ENCODE peak calls at places on chromosomes 12 and 14, in seven cellular contexts. R is ovary, J is IMR-90, U is suprapubic skin, M is A549, Q is esophagus squamous epithelium, D is GM12892. Z is an unnamed sample.

GRCh38 chr14:63564318-63564717 is 21.1 kb upstream of the PPP2R5E start:
- DNase-seq in M (no peak), D (no peak), R (no peak), Q (no peak), U (no peak), J (no peak), Z (peak)

GRCh38 chr14:69625299-69626131 is 14.1 kb downstream of the SUSD6 start:
- DNase-seq in R (no peak), M (no peak), D (peak), U (peak), Q (no peak), J (peak), Z (peak)

GRCh38 chr14:29806124-29806517 is 121.5 kb downstream of the PRKD1 start:
- DNase-seq in M (no peak), Q (no peak), D (no peak), U (no peak), J (no peak), R (no peak), Z (no peak)

GRCh38 chr14:92553456-92553855 is 39.9 kb downstream of the RIN3 start:
- DNase-seq in U (no peak), Q (no peak), R (peak), M (peak), D (no peak), J (peak), Z (no peak)

GRCh38 chr14:30980980-30981379 is 44.5 kb upstream of the AP4S1 start:
- DNase-seq in D (no peak), R (no peak), Q (no peak), U (no peak), J (no peak), M (no peak), Z (no peak)

GRCh38 chr12:65918057-65918456 is 93.8 kb downstream of the HMGA2 start:
- DNase-seq in D (no peak), R (no peak), M (no peak), J (no peak), Q (no peak), U (no peak), Z (no peak)

GRCh38 chr12:71636704-71637115 is 26.9 kb downstream of the ZFC3H1 start:
- DNase-seq in J (peak), U (no peak), M (peak), R (no peak), Q (no peak), D (no peak), Z (no peak)

GRCh38 chr12:132651444-132652100 is 33.0 kb downstream of the P2RX2 start:
- DNase-seq in Q (no peak), R (no peak), D (no peak), M (no peak), U (no peak), J (no peak), Z (no peak)

GRCh38 chr12:85425926-85426325 is 145.9 kb downstream of the ALX1 start:
- DNase-seq in Q (no peak), U (no peak), M (no peak), J (no peak), R (no peak), D (no peak), Z (no peak)

GRCh38 chr12:115817399-115817798 is 460.1 kb downstream of the MED13L start:
- DNase-seq in U (no peak), Q (no peak), R (no peak), D (no peak), M (peak), J (no peak), Z (no peak)

GRCh38 chr14:32940066-32940651 is 1.5 kb downstream of the NPAS3 start:
- DNase-seq in Q (no peak), D (no peak), J (no peak), U (no peak), R (no peak), M (no peak), Z (no peak)

GRCh38 chr12:113422030-113422900 is at the start of gene SDSL:
- DNase-seq in M (peak), U (peak), Q (no peak), J (peak), D (peak), R (peak), Z (peak)

GRCh38 chr14:90894241-90894640 is 78.0 kb upstream of the TTC7B start:
- DNase-seq in M (no peak), U (no peak), D (no peak), J (no peak), Q (no peak), R (no peak), Z (no peak)

GRCh38 chr12:1810931-1811280 is 9.5 kb upstream of the LRTM2 start:
- DNase-seq in Q (no peak), D (no peak), U (no peak), J (no peak), R (no peak), M (no peak), Z (no peak)

GRCh38 chr12:1811948-1812291 is 8.4 kb upstream of the LRTM2 start:
- DNase-seq in D (no peak), M (no peak), R (no peak), U (no peak), J (no peak), Q (no peak), Z (no peak)

GRCh38 chr12:1811281-1811947 is 9.0 kb upstream of the LRTM2 start:
- DNase-seq in M (no peak), U (no peak), R (no peak), D (no peak), J (peak), Q (no peak), Z (no peak)

GRCh38 chr12:1814266-1814665 is 6.1 kb upstream of the LRTM2 start:
- DNase-seq in D (no peak), R (no peak), U (no peak), Q (no peak), M (no peak), J (no peak), Z (no peak)

DNA sequence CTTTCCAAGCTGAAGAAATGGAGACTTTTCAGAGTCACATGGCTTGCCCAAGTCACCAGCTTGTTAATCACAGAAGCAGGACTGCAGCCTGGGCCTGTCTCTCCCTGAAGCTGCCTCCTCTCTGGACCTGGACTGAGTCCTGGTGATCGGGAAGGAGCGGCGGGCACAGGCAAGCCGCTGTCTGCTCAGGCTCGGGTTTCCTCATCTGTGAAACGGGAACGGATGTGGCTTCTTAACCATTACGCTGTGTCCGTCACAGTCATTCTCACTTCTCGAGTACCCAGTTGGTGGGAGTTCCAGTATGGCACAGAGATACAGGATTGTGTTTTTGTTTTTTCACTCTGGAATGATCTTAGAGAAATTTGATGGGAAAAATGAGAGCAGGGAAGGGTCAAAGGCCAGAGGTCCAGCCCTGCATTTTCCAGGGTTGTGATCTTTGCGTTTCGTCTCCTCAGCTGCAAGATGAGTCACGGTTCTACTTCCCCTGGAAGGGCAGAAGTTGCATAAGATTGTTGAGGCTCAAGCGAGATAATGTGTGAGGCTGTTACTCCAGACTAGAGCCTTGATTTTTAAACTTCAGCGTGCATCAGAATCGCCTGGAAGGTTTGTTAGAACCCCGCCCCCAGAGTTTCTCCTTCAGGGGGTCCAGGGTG is 7.6 kb upstream of the LRTM2 start:
- DNase-seq in U (no peak), M (no peak), Q (no peak), J (peak), D (no peak), R (no peak), Z (no peak)
- TF ChIP-seq POLR2A in U (no peak), M (no peak), Q (no peak), J (no peak), D (no peak), R (no peak), Z (no peak)

GRCh38 chr12:46384451-46385301 is 12.1 kb upstream of the SLC38A2 start:
- DNase-seq in M (no peak), Q (no peak), J (no peak), D (no peak), R (no peak), U (no peak), Z (no peak)

GRCh38 chr12:46382974-46383653 is 10.5 kb upstream of the SLC38A2 start:
- DNase-seq in J (peak), D (peak), U (peak), R (peak), Q (peak), M (peak), Z (peak)

GRCh38 chr12:46385439-46385838 is 12.9 kb upstream of the SLC38A2 start:
- DNase-seq in R (no peak), M (no peak), U (no peak), J (no peak), D (no peak), Q (no peak), Z (no peak)

GRCh38 chr12:46382425-46382973 is 9.9 kb upstream of the SLC38A2 start:
- DNase-seq in J (no peak), M (no peak), Q (no peak), U (peak), R (no peak), D (no peak), Z (peak)

GRCh38 chr12:46383654-46384450 is 11.3 kb upstream of the SLC38A2 start:
- DNase-seq in U (peak), J (peak), D (no peak), R (peak), M (no peak), Q (peak), Z (peak)
- TF ChIP-seq POLR2A in U (peak), J (peak), D (peak), R (peak), M (peak), Q (peak), Z (peak)

GRCh38 chr14:89469210-89470198 is 52.5 kb upstream of the FOXN3 start:
- DNase-seq in U (peak), M (no peak), D (no peak), Q (no peak), R (no peak), J (peak), Z (no peak)

GRCh38 chr14:89466939-89467338 is 49.9 kb upstream of the FOXN3 start:
- DNase-seq in D (no peak), J (peak), R (no peak), M (no peak), Q (no peak), U (peak), Z (no peak)

GRCh38 chr14:89466460-89466859 is 49.4 kb upstream of the FOXN3 start:
- DNase-seq in U (no peak), J (no peak), R (peak), D (no peak), M (no peak), Q (no peak), Z (peak)

DNA sequence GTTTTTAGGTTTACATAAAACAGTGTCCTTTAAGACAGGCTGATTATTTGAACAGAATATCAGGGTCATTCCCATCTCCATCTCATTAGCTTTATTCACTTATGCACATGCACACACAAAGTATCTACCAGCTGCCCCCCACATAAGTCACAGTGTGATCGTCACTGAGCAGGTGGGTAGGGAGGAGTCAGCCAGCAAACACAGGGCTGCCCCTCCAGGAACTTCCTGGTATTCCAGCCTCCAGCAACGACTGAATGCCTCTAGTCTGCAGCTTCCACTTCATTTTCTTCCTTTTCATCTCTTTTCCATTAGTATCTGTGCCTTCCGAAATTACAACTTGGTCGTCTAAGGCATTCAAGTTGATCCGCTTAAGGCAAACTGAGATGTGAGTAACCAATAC is 48.9 kb upstream of the FOXN3 start:
- DNase-seq in Q (no peak), U (no peak), D (no peak), M (no peak), J (no peak), R (no peak), Z (no peak)
- TF ChIP-seq POLR2A in Q (no peak), U (no peak), D (no peak), M (no peak), J (no peak), R (no peak), Z (no peak)

DNA sequence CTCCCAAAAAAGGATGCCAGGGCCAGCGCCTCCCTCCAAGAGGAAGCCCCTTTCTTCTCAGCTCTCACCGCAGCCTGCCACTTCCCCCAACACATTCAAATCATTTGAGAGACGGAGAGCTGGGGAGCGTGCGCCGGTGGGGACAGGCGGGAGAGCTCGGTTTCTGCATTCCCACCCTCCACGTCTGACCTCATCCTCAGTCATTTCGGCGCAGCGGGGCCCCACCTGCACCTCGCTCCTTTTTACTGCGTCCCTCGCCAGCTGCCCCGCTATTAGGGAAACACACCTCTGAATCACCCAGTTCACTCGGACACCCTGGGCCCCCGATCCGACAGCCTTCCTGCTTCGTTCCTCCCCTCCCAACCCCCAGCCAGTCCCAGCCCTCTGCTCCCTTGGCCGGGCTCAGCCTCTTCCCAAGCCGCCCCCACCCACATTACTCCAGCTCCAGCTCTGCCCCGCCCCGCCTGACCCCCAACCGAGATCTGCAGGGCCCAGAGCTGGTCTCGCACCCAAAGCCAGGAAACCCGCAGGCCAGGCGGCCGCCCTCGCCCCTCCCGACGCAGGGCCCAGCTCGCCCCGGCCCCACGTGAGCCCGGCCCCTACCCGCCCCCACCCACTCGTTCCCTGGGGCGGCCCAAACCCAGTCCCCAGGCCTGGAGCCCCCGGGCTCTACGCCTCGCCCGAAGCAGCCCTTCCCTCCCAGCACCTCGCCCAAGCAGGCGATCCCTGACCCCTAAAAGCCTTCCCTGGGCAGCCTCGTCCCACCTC is 797 bp downstream of the CORO1C start:
- DNase-seq in R (peak), D (peak), Q (no peak), U (peak), J (peak), M (peak), Z (peak)
- TF ChIP-seq POLR2A in R (peak), D (peak), Q (peak), U (peak), J (peak), M (no peak), Z (peak)

GRCh38 chr14:77322209-77322902 is 1.5 kb downstream of the GSTZ1 start:
- DNase-seq in Q (no peak), M (no peak), R (no peak), D (no peak), J (no peak), U (peak), Z (no peak)

GRCh38 chr14:77319416-77319815 is 1.3 kb downstream of the POMT2 start:
- DNase-seq in J (no peak), Q (no peak), U (no peak), M (no peak), R (no peak), D (no peak), Z (no peak)

GRCh38 chr14:77322951-77323350 is 2.1 kb downstream of the GSTZ1 start:
- DNase-seq in U (no peak), M (no peak), Q (no peak), D (no peak), R (no peak), J (no peak), Z (no peak)

GRCh38 chr14:77318006-77318553 is 2.6 kb downstream of the POMT2 start:
- DNase-seq in J (no peak), U (no peak), M (no peak), R (no peak), D (no peak), Q (no peak), Z (no peak)

DNA sequence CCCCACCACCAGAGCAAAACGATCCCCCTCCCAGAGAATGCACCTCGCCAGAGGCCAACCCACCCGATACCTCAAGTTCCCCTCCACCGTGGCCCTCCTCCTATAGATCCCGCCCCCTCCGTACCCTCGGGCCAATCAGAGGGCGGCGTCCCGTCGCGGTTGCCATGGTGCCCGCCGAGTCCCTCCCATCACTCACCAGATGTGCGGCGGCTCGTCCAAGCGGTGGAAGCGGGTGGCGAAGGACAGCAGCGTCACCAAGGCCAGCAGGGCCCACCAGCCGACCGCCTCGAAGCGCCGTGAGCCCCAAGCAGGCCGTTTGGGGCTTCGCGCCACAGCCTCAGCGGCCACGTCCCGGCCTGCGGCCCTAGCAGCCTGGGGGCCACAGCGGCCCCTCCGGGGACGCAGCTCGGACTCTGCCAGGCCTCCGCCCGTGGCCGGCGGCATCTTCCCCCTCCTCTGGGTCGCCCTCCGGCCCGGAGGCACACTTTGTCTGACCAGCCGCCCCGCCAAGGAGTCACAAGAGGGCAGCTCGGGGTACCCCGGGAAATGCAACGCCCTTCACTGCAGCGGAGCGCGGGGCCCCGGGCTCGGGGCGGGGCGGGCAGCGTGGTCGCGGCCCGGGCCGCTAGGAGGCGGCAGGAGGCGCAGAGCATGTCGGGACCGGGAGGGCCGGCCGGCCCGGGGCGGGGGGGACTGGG is at the start of gene POMT2:
- DNase-seq in Q (peak), J (peak), D (peak), R (peak), M (peak), U (peak), Z (peak)
- TF ChIP-seq POLR2A in Q (no peak), J (no peak), D (no peak), R (peak), M (peak), U (no peak), Z (peak)

GRCh38 chr12:108129017-108129812 is at the start of gene WSCD2:
- DNase-seq in M (no peak), U (peak), D (no peak), R (no peak), J (no peak), Q (no peak), Z (no peak)
- TF ChIP-seq POLR2A in M (no peak), U (no peak), D (no peak), R (no peak), J (no peak), Q (no peak), Z (no peak)

DNA sequence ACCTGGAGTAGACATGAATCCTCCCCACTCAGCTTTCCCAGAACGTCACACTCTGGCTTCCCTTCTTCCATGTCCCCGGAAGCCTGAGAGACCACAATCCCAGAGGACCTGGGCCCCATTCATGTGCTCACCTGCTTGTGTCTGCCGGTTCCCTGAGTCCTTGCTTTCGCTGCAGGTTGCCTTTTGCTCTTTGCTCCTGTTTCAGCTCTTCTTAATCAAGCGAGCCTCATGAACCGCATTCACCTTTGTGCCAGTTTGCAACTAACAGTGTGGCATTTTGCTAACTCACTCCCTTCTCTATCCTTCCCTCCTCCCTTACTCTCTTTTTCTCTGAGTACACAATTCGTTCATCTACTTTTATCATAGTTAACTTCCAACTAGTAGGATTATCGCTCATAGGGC is 23.1 kb downstream of the ENTPD5 start:
- DNase-seq in Q (no peak), J (no peak), M (no peak), R (no peak), D (no peak), U (no peak), Z (no peak)
- TF ChIP-seq POLR2A in Q (no peak), J (no peak), M (no peak), R (no peak), D (no peak), U (no peak), Z (no peak)

GRCh38 chr14:103574104-103574503 is 11.3 kb downstream of the COA8 start:
- DNase-seq in D (no peak), J (no peak), Q (no peak), U (no peak), R (no peak), M (no peak), Z (no peak)

GRCh38 chr14:103581206-103581605 is 18.4 kb downstream of the COA8 start:
- DNase-seq in Q (no peak), R (no peak), J (no peak), D (no peak), U (no peak), M (no peak), Z (no peak)

GRCh38 chr14:103574707-103575285 is 12.0 kb downstream of the COA8 start:
- DNase-seq in J (no peak), U (no peak), M (no peak), Q (no peak), D (no peak), R (no peak), Z (no peak)

GRCh38 chr14:103578401-103579075 is 15.8 kb downstream of the COA8 start:
- DNase-seq in M (no peak), R (no peak), Q (no peak), U (no peak), D (no peak), J (peak), Z (no peak)

DNA sequence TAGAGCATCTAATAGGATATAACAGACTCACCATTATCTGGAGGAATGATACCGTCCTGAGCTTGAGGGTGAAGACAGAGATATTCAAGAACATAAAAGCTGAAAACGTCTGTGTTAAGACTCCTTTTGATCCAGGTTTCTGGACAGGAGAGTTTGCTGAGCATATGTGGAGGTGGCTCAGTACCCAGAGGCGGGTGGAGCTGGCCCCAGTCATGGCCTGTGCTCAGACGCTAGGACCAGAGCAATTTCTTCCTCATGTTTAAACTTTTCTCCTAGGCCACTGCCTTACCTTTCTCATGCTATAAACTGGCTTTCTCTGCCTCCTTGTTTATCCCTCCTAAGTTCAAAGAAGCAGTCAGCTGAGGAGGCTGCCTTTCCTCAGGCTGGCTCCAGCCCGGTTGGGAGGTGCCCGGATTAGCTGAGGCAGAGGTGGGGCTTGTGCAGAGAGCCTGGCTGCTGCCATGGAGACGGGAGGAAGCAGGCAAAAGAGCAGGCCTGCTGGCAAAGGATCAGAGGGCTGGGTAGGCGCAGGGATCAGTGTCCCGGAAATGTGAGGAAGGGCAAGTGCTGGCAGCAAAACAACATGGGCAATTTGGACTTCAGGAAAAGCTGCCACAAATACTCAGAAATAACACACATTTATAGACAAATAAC is 13.7 kb downstream of the COA8 start:
- DNase-seq in Q (no peak), U (peak), M (peak), J (peak), D (no peak), R (peak), Z (peak)
- TF ChIP-seq POLR2A in Q (no peak), U (no peak), M (no peak), J (no peak), D (no peak), R (no peak), Z (no peak)

Z was measured in gastrocnemius medialis.